ENCODE peak calls at places on chromosomes 1 and 21, in four cellular contexts. Q is body of pancreas, Z is progenitor cell of endocrine pancreas, R is left lung. Y is an unnamed sample.

GRCh38 chr1:183804916-183805734 is at the start of gene RGL1:
- DNase-seq in Q (peak; percentile 64), R (peak; percentile 82), Z (peak; percentile 32), Y (peak; percentile 84)

GRCh38 chr1:243513726-243514491 is 258.1 kb downstream of the SDCCAG8 start:
- DNase-seq in Z (no peak), R (no peak), Q (no peak), Y (no peak)

GRCh38 chr1:109963864-109964263 is 20.7 kb upstream of the AHCYL1 start:
- DNase-seq in Z (no peak), R (no peak), Q (no peak), Y (no peak)

GRCh38 chr1:38213720-38214367 is 167.3 kb upstream of the POU3F1 start:
- DNase-seq in Q (peak; percentile 8), R (no peak), Z (no peak), Y (no peak)

GRCh38 chr1:223775054-223775453 is 62.7 kb downstream of the CAPN2 start:
- DNase-seq in Z (no peak), R (no peak), Q (no peak), Y (no peak)

GRCh38 chr1:108049083-108049819 is 84.3 kb upstream of the VAV3 start:
- DNase-seq in R (peak; percentile 56), Q (peak; percentile 8), Z (no peak), Y (peak; percentile 68)

GRCh38 chr1:154353460-154353904 is 28.2 kb downstream of the ATP8B2 start:
- DNase-seq in R (no peak), Q (peak; percentile 48), Z (no peak), Y (no peak)

GRCh38 chr1:154474802-154475201 is 27.2 kb upstream of the TDRD10 start:
- DNase-seq in R (peak; percentile 85), Q (peak; percentile 29), Z (no peak), Y (peak; percentile 75)

GRCh38 chr21:45332981-45333582 is 45.4 kb upstream of the POFUT2 start:
- DNase-seq in Z (no peak), Q (no peak), R (peak; percentile 22), Y (peak; percentile 46)

GRCh38 chr1:99457381-99458165 is 188.3 kb upstream of the PALMD start:
- DNase-seq in Q (no peak), R (no peak), Z (no peak), Y (no peak)

GRCh38 chr21:25350056-25350455 is 257.2 kb downstream of the MRPL39 start:
- DNase-seq in Q (peak; percentile 53), Z (no peak), R (no peak), Y (no peak)

GRCh38 chr1:1360511-1361169 is 2.3 kb upstream of the MXRA8 start:
- DNase-seq in Q (no peak), Z (peak; percentile 8), R (peak; percentile 72), Y (no peak)

GRCh38 chr1:59674605-59675004 is 140.1 kb upstream of the HOOK1 start:
- DNase-seq in Q (no peak), R (no peak), Z (no peak), Y (no peak)

GRCh38 chr1:230870916-230871315 is 2.6 kb upstream of the C1orf198 start:
- DNase-seq in Q (no peak), Z (no peak), R (no peak), Y (no peak)

GRCh38 chr1:54465351-54465811 is 59.2 kb upstream of the SSBP3 start:
- DNase-seq in Q (no peak), Z (no peak), R (no peak), Y (no peak)
- TF ChIP-seq CTCF in Q (no peak), Z (no peak), R (no peak), Y (no peak)

DNA sequence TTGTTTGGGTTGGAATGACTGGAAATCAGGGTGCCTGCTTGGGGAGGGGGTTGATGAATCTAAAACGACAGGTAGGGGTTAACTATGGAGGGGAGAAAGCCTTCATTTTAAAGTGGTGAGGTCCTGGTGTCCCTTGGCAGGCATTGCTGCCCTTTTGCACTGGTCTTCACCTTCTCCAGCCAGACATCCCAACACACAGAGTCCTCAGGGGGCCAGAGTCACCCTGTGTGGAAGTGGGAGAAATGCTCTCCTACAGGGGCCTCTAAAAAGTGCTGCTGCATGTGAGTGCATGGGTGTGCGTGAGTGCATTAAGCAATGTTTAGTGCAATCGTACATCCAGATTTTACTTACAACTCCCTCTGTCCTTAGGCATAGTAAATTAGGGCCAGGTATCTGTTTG is 39.0 kb downstream of the TEX35 start:
- DNase-seq in Q (no peak), Z (no peak), R (no peak), Y (no peak)
- TF ChIP-seq CTCF in Q (no peak), Z (no peak), R (no peak), Y (no peak)

DNA sequence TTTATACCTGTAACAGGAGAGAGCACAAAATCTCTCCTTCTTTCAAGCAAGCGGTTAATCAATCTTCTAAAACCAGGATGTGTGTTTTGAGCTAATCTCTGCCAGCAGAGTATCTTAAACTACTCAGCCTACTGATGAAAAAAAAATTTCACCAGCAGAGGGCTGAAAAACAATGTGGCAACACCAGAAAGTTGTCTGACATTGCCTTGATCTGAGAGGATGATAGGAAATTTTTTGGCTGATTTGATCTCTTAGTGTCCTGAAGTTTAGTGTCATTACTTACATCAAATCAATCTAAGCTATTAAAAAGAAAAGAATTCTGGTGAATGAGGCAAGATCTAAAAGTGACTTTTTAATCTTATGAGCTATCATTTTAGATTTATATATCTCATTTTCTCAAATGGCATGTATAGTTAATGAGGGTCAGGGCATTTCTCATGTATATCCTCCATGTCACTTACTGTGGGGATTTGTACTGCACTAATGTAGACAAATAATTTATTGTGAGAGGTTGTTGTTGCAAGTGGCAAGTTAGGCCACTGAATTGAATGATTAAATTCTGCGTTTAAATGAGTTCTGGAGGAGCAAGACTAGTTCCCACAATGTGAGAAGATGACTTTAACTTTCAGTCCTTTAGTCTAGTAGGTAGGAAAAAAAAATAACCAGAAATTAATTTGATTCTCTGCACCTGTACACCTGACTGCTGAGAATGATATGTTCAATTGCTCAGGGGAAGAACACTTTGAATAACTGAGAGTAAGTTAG is 10.8 kb downstream of the ADAMTS1 start:
- DNase-seq in R (no peak), Q (no peak), Z (no peak), Y (no peak)
- TF ChIP-seq CTCF in R (no peak), Q (no peak), Z (peak; percentile 38), Y (peak; percentile 16)

GRCh38 chr1:23925279-23925678 is 12.1 kb upstream of the CNR2 start:
- DNase-seq in Q (no peak), R (no peak), Z (no peak), Y (no peak)
- TF ChIP-seq CTCF in Q (no peak), R (no peak), Z (no peak), Y (no peak)

GRCh38 chr1:65694933-65695332 is 97.8 kb upstream of the PDE4B start:
- DNase-seq in R (no peak), Z (no peak), Q (no peak), Y (no peak)

GRCh38 chr1:65694126-65694525 is 98.6 kb upstream of the PDE4B start:
- DNase-seq in Z (no peak), R (no peak), Q (no peak), Y (no peak)

GRCh38 chr1:65691152-65691900 is 101.4 kb upstream of the PDE4B start:
- DNase-seq in R (no peak), Q (no peak), Z (no peak), Y (no peak)

GRCh38 chr1:65688848-65689247 is 103.8 kb upstream of the PDE4B start:
- DNase-seq in R (no peak), Q (no peak), Z (no peak), Y (no peak)

DNA sequence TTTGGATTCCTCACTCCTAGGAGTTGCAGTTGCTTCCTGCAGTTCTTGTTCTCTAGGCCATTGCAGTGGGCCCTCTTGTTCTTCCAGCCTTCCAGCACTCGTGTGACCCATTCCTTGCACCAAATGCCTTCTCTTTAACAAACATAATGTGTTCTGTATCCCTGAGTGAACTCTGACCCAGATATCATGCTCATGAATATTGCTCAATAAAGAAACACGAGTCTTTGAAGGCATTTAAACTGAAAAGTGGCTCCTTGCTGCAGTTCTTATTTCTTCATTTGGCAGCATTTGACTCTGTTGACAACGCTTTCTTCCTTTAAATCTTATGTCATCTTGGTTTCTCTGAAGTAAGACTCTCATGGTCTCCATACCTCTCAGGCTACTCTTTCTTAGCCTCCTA is 100.7 kb upstream of the PDE4B start:
- DNase-seq in Q (no peak), R (no peak), Z (no peak), Y (no peak)
- TF ChIP-seq CTCF in Q (no peak), R (no peak), Z (no peak), Y (no peak)

GRCh38 chr1:201883786-201884185 is 4.9 kb upstream of the SHISA4 start:
- DNase-seq in Q (peak; percentile 48), R (no peak), Z (no peak), Y (no peak)

GRCh38 chr1:201883266-201883665 is 5.4 kb upstream of the SHISA4 start:
- DNase-seq in Z (no peak), R (no peak), Q (no peak), Y (no peak)

GRCh38 chr1:201880928-201881571 is 7.6 kb upstream of the SHISA4 start:
- DNase-seq in R (no peak), Q (no peak), Z (no peak), Y (no peak)

GRCh38 chr1:201881617-201882016 is 7.1 kb upstream of the SHISA4 start:
- DNase-seq in Q (no peak), Z (no peak), R (no peak), Y (no peak)

GRCh38 chr1:201882665-201883132 is 6.0 kb upstream of the SHISA4 start:
- DNase-seq in Q (no peak), Z (no peak), R (peak; percentile 67), Y (no peak)
- TF ChIP-seq CTCF in Q (no peak), Z (no peak), R (no peak), Y (no peak)

DNA sequence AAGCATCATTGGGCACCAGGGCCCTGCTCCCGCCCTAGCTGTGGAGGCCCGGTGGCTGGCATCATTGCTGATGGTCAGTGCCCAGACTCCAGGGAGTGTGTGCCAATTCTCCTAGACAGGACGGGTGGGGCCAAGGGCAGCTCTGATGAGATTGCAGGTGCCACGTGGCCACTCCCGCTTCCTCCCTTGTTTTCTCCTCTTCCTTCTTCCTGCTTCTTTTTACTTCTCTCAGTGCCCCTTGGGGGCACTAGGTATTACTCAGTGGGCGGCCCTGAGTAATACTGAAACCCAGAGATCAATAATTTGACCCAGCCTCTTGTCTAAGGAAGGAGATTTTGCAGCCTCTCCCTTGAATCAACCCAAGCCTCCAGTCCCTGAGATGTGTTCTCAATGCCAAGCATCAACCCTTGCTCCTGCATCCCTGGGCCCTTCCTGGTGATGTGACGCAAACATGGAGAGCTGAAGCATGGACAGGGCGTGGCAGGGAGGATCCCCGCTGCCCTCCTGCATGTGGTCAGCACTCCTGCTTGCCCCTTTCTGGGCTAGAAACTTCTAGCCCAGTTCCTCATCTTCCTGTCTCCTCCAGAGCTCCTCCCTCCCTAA is 32.4 kb downstream of the CDK18 start:
- DNase-seq in R (peak; percentile 45), Q (peak; percentile 70), Z (no peak), Y (peak; percentile 64)
- TF ChIP-seq CTCF in R (no peak), Q (no peak), Z (no peak), Y (no peak)

DNA sequence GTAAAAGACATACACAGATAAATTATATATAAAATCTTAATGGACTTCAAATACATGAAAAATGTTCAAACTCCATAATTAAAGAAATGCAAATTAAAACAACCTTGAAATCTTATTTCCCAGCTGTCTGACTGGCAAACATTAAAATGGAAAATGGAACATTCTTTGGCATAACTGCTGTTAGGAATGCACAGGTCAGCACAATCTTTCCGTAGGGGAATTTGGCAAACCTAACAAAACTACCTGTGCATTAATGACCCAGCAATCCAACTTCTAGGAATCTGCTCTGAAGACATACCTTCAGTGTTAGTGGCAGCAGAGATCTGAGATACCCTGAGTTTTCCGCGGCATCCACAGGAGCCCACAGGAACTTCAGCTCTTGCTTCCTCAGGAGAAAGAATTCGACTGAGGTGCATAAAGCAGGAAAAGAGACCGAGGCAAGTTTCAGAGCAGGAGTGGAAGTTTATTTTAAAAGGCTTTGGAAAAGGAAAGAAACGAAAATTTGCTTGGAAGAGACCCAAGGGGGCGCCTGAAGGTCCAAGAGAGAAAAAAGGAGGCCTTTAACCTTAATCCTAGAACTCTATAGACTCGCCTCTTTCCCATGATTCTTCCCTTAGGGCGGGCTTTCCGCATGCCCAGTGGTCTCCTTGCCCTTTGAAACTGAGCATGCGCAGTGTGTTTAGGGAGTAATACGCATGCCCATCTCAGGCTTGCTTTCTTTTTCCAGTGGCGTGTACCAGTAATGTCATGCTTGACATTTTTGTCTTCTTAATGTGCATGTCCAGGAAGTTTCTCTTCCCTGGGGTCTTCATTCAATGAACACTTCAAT is 24.8 kb downstream of the LYPD8 start:
- DNase-seq in R (no peak), Q (no peak), Z (no peak), Y (no peak)
- TF ChIP-seq CTCF in R (no peak), Q (no peak), Z (no peak), Y (no peak)

Y was measured in lower lobe of right lung.